ENCODE peak calls at places on chromosomes 6 and 20, in ten cellular contexts. I is CD8-positive, alpha-beta T cell; A is PC-3; W is tibial artery; Y is ovary; N is fibroblast of lung; C is transverse colon; H is lower lobe of right lung; X is psoas muscle; L is uterus. J is an unnamed sample.

GRCh38 chr6:33418690-33419291 is 884 bp upstream of the CUTA start:
- DNase-seq in X (no peak), N (no peak), I (peak), Y (no peak), A (no peak), W (no peak), C (no peak), L (no peak), H (no peak), J (no peak)

GRCh38 chr6:30931959-30932645 is at the start of gene SFTA2:
- DNase-seq in A (no peak), H (peak), C (no peak), X (no peak), N (no peak), L (no peak), I (no peak), Y (no peak), W (no peak), J (no peak)

GRCh38 chr6:57265755-57266221 is 43.7 kb upstream of the RAB23 start:
- DNase-seq in W (no peak), A (peak), C (no peak), H (no peak), X (no peak), Y (no peak), I (no peak), N (peak), L (no peak), J (no peak)

GRCh38 chr6:152380351-152380767 is 256.8 kb downstream of the SYNE1 start:
- DNase-seq in C (no peak), H (no peak), X (no peak), A (peak), I (no peak), N (peak), W (no peak), Y (no peak), L (no peak), J (no peak)

GRCh38 chr20:14062786-14063185 is 67.5 kb downstream of the MACROD2 start:
- DNase-seq in W (no peak), L (no peak), A (peak), N (peak), Y (no peak), H (no peak), C (no peak), I (no peak), X (no peak), J (no peak)

GRCh38 chr6:4055420-4056041 is 23.4 kb downstream of the FAM217A start:
- DNase-seq in I (no peak), N (peak), H (no peak), Y (no peak), A (peak), W (peak), L (no peak), X (no peak), C (peak), J (no peak)

GRCh38 chr20:35009665-35010328 is 54.1 kb downstream of the MYH7B start:
- DNase-seq in A (no peak), I (no peak), N (no peak), H (no peak), X (peak), Y (no peak), W (peak), L (peak), C (no peak), J (no peak)

GRCh38 chr6:105993769-105994521 is 92.2 kb upstream of the PRDM1 start:
- DNase-seq in C (peak), I (peak), L (peak), Y (peak), H (peak), X (peak), N (peak), W (peak), A (no peak), J (peak)

GRCh38 chr6:125129354-125129753 is 24.2 kb upstream of the TPD52L1 start:
- DNase-seq in W (no peak), A (no peak), C (no peak), N (no peak), I (no peak), X (no peak), H (no peak), Y (no peak), L (no peak), J (no peak)

GRCh38 chr6:54875539-54875938 is 29.0 kb downstream of the FAM83B start:
- DNase-seq in X (no peak), C (no peak), Y (no peak), W (no peak), N (no peak), L (no peak), I (no peak), A (no peak), H (no peak), J (no peak)

GRCh38 chr6:81171991-81172740 is 580.3 kb downstream of the TENT5A start:
- DNase-seq in A (no peak), H (no peak), W (peak), C (no peak), Y (peak), X (no peak), I (no peak), N (peak), L (peak), J (no peak)

GRCh38 chr6:160477901-160478300 is 129.7 kb downstream of the SLC22A3 start:
- DNase-seq in W (no peak), L (no peak), X (no peak), C (no peak), I (no peak), Y (no peak), H (no peak), N (no peak), A (peak), J (no peak)

GRCh38 chr20:21352703-21353102 is 44.6 kb downstream of the NKX2-4 start:
- DNase-seq in H (no peak), I (no peak), L (no peak), X (no peak), A (peak), C (no peak), Y (no peak), W (no peak), N (peak), J (no peak)

GRCh38 chr6:146029573-146030184 is 817 bp downstream of the GRM1 start:
- DNase-seq in A (no peak), C (no peak), N (no peak), L (no peak), X (no peak), Y (no peak), I (no peak), H (no peak), W (no peak), J (no peak)

GRCh38 chr20:37886851-37887297 is 16.1 kb upstream of the VSTM2L start:
- DNase-seq in I (no peak), H (peak), A (no peak), L (no peak), C (no peak), X (peak), N (no peak), Y (no peak), W (no peak), J (peak)

GRCh38 chr20:36145877-36146707 is 8.4 kb upstream of the EPB41L1 start:
- DNase-seq in N (peak), H (no peak), Y (no peak), X (peak), I (no peak), A (no peak), C (no peak), L (no peak), W (peak), J (no peak)

GRCh38 chr6:106609699-106610098 is 19.6 kb downstream of the RTN4IP1 start:
- DNase-seq in X (no peak), W (no peak), H (no peak), A (peak), Y (no peak), L (no peak), I (no peak), C (peak), N (no peak), J (no peak)

GRCh38 chr6:144055121-144055931 is 40.0 kb downstream of the SF3B5 start:
- DNase-seq in X (no peak), N (no peak), C (no peak), A (no peak), I (peak), Y (no peak), L (no peak), H (no peak), W (no peak), J (no peak)

GRCh38 chr6:41437604-41438003 is 102.2 kb downstream of the NCR2 start:
- DNase-seq in X (no peak), C (no peak), Y (no peak), W (no peak), L (no peak), A (no peak), I (no peak), N (no peak), H (peak), J (no peak)

GRCh38 chr6:80331522-80331921 is 225.1 kb downstream of the BCKDHB start:
- DNase-seq in N (no peak), X (no peak), L (no peak), W (no peak), I (no peak), Y (no peak), C (no peak), H (no peak), A (no peak), J (no peak)

GRCh38 chr6:167399599-167399998 is 74.7 kb downstream of the TTLL2 start:
- DNase-seq in A (no peak), N (no peak), C (no peak), Y (no peak), W (no peak), X (no peak), L (no peak), H (no peak), I (no peak), J (no peak)

GRCh38 chr6:64890609-64891008 is 816.4 kb downstream of the EYS start:
- DNase-seq in W (no peak), N (peak), A (peak), H (no peak), C (no peak), I (no peak), L (no peak), Y (no peak), X (no peak), J (no peak)

DNA sequence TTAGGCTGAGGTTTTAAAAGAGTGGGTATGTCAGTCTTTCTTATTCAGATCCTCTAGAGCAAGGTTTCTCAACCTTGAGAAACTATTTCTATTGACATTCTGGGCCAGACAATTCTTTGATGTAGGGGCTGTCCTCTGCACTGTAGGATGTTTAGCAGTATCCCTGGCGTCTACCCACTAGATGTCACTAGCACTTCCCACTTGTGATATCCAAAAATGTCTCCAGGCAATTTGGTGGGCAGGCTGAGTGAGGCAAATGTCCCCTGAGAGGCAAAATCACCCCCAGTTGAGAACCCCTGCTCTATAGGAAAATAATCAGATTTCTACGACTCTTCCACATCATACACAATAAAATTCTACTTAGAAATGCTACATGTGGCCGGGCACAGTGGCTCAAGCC is 7.7 kb upstream of the ZKSCAN8 start:
- DNase-seq in X (no peak), W (no peak), I (peak), A (peak), N (peak), L (no peak), Y (no peak), C (no peak), H (no peak), J (no peak)
- TF ChIP-seq CTCF in X (peak), W (no peak), I (no peak), A (peak), N (peak), L (peak), Y (no peak), C (no peak), H (peak), J (peak)

DNA sequence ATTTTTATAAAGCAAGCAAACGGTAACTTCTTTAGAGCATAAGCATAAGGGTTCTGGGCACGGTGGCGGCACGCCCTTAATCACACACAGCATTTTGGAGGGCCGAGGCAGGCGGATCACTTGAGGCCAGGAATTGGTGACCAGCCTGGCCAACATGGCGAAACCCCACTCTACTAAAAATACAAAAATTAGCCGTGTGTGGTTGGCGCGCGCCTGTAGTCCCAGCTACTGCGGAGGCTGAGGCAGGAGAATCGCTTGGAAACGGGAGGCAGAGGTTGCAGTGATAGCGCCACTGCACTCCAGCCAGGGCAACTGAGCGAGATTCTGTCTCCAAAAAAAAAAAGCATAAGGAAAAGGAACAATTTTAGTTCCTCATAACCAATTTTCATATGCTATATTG is 2.6 kb downstream of the SENP6 start:
- DNase-seq in X (no peak), Y (no peak), A (no peak), L (no peak), W (no peak), C (no peak), H (no peak), I (no peak), N (no peak), J (no peak)
- H3K4me3 ChIP-seq in X (peak), Y (no peak), A (peak), L (peak), W (peak), C (no peak), H (peak), I (peak), N (peak), J (no peak)

DNA sequence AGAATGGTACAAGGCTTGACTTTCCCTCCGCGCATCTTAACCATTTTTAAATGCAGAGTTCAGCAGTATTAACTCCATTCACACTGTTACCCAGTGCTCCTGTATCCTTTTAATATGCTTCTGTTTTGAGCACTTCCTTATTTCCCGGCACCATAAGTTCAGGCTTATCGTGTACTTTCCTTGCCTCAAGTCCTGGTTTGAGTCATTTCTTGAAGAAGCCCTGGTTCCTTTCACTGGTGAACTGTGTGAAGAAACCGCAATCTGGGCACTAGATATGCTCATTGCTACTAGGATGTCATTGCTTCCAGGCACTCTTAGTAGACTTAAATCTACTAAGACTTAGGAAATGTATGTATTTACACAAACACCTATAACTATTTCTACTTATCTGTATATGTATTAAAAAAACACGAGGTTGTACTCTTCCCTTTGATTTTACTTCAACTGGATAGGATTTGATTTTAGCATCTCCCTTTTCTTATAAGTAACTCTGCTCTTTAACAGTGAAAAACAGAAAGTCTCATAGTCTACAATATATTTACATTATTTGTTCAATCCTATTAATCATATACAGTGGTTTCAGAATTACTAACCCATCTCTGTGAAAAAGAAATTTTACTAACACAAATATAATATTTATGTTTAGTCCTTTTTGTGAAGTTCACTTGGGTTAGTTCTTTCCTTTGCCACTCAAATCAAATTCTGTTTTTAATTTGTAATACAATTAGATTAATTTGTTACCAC is 135.5 kb downstream of the CDKAL1 start:
- DNase-seq in A (no peak), Y (no peak), I (no peak), N (no peak), C (no peak), X (no peak), W (no peak), L (no peak), H (no peak), J (no peak)
- H3K27ac ChIP-seq in A (no peak), Y (no peak), I (no peak), N (no peak), C (no peak), X (no peak), W (no peak), L (no peak), H (no peak), J (no peak)

GRCh38 chr6:73969982-73970960 is 274.3 kb downstream of the CD109 start:
- DNase-seq in X (no peak), C (no peak), A (peak), N (peak), Y (no peak), W (no peak), I (no peak), H (no peak), L (peak), J (no peak)
- TF ChIP-seq CTCF in X (peak), C (peak), A (peak), N (peak), Y (peak), W (peak), I (no peak), H (peak), L (peak), J (peak)

J was measured in right lobe of liver.